ENCODE peak calls at places on chromosomes 7 and 10, in four cellular contexts. One of them, this sample, is unnamed.

GRCh38 chr10:22367471-22367870 is 22.2 kb downstream of the SPAG6 start:
- DNase-seq in cardiac fibroblast: no peak
- DNase-seq in activated CD8-positive, alpha-beta memory T cell treated with anti-CD3 and anti-CD28 coated beads for 48 hours: no peak
- DNase-seq in OCI-LY7: no peak
- DNase-seq in this sample: no peak

GRCh38 chr7:142754681-142755575 is 5.7 kb downstream of the PRSS1 start:
- DNase-seq in OCI-LY7: no peak
- DNase-seq in cardiac fibroblast: no peak
- DNase-seq in activated CD8-positive, alpha-beta memory T cell treated with anti-CD3 and anti-CD28 coated beads for 48 hours: no peak
- DNase-seq in this sample: no peak

GRCh38 chr7:136953386-136953785 is 84.9 kb downstream of the CHRM2 start:
- DNase-seq in cardiac fibroblast: peak; percentile 67
- DNase-seq in activated CD8-positive, alpha-beta memory T cell treated with anti-CD3 and anti-CD28 coated beads for 48 hours: no peak
- DNase-seq in OCI-LY7: no peak
- DNase-seq in this sample: no peak

GRCh38 chr10:62573929-62574328 is 199.8 kb downstream of the ZNF365 start:
- DNase-seq in cardiac fibroblast: no peak
- DNase-seq in OCI-LY7: no peak
- DNase-seq in activated CD8-positive, alpha-beta memory T cell treated with anti-CD3 and anti-CD28 coated beads for 48 hours: no peak
- DNase-seq in this sample: no peak

GRCh38 chr7:158078161-158078910 is 509.3 kb downstream of the PTPRN2 start:
- DNase-seq in cardiac fibroblast: no peak
- DNase-seq in activated CD8-positive, alpha-beta memory T cell treated with anti-CD3 and anti-CD28 coated beads for 48 hours: no peak
- DNase-seq in OCI-LY7: no peak
- DNase-seq in this sample: peak; percentile 93

GRCh38 chr7:47688311-47689100 is 106.6 kb upstream of the TNS3 start:
- DNase-seq in cardiac fibroblast: no peak
- DNase-seq in activated CD8-positive, alpha-beta memory T cell treated with anti-CD3 and anti-CD28 coated beads for 48 hours: no peak
- DNase-seq in OCI-LY7: no peak
- DNase-seq in this sample: no peak

GRCh38 chr10:28505359-28505959 is 27.5 kb upstream of the WAC start:
- DNase-seq in activated CD8-positive, alpha-beta memory T cell treated with anti-CD3 and anti-CD28 coated beads for 48 hours: no peak
- DNase-seq in cardiac fibroblast: no peak
- DNase-seq in OCI-LY7: no peak
- DNase-seq in this sample: no peak

GRCh38 chr7:158494162-158494586 is 93.4 kb downstream of the PTPRN2 start:
- DNase-seq in activated CD8-positive, alpha-beta memory T cell treated with anti-CD3 and anti-CD28 coated beads for 48 hours: no peak
- DNase-seq in OCI-LY7: peak; percentile 50
- DNase-seq in cardiac fibroblast: no peak
- DNase-seq in this sample: peak; percentile 66